ENCODE peak calls at places on chromosomes 4 and X, in ten cellular contexts. F, W, Q, P, X, A, I, O, R and C are unnamed samples.

GRCh38 chrX:2989565-2989964 is 16.8 kb upstream of the ARSH start:
- DNase-seq in F (no peak), W (no peak), Q (no peak), P (no peak), X (no peak), A (no peak), I (no peak), O (no peak), R (no peak), C (no peak)

GRCh38 chr4:176875441-176875930 is 82.8 kb upstream of the VEGFC start:
- DNase-seq in F (no peak), W (no peak), Q (no peak), P (no peak), X (no peak), A (peak; percentile 47), I (no peak), O (no peak), R (no peak), C (no peak)

GRCh38 chrX:56089376-56089775 is 142.8 kb upstream of the KLF8 start:
- DNase-seq in F (no peak), W (no peak), Q (no peak), P (no peak), X (no peak), A (no peak), I (no peak), O (no peak), R (no peak), C (no peak)

GRCh38 chrX:130173190-130173895 is 1.6 kb downstream of the RAB33A start:
- DNase-seq in F (no peak), W (peak; percentile 40), Q (no peak), P (no peak), X (no peak), A (no peak), I (no peak), O (no peak), R (peak; percentile 91), C (no peak)

GRCh38 chr4:136687118-136687517 is 845.2 kb downstream of the PCDH18 start:
- DNase-seq in F (no peak), W (no peak), Q (peak; percentile 4), P (no peak), X (peak; percentile 23), A (peak; percentile 65), I (no peak), O (no peak), R (no peak), C (no peak)

GRCh38 chrX:31227250-31227649 is 155.4 kb upstream of the FTHL17 start:
- DNase-seq in F (no peak), W (no peak), Q (peak; percentile 30), P (no peak), X (no peak), A (no peak), I (no peak), O (no peak), R (peak; percentile 76), C (no peak)

GRCh38 chr4:70746179-70746839 is 24.5 kb downstream of the RUFY3 start:
- DNase-seq in F (no peak), W (no peak), Q (peak; percentile 21), P (peak; percentile 46), X (no peak), A (no peak), I (no peak), O (no peak), R (peak; percentile 70), C (no peak)

GRCh38 chrX:135213200-135213844 is 38.5 kb upstream of the ETDA start:
- DNase-seq in F (no peak), W (no peak), Q (no peak), P (no peak), X (no peak), A (no peak), I (no peak), O (no peak), R (no peak), C (no peak)

GRCh38 chrX:73525928-73526690 is 36.9 kb upstream of the CHIC1 start:
- DNase-seq in F (no peak), W (no peak), Q (no peak), P (no peak), X (peak; percentile 5), A (peak; percentile 48), I (no peak), O (no peak), R (no peak), C (no peak)

GRCh38 chr4:87011340-87012034 is 76.7 kb downstream of the AFF1 start:
- DNase-seq in F (peak; percentile 39), W (no peak), Q (no peak), P (no peak), X (peak; percentile 93), A (no peak), I (peak; percentile 80), O (no peak), R (peak; percentile 89), C (peak; percentile 63)

GRCh38 chr4:146442801-146443200 is 78.9 kb downstream of the SLC10A7 start:
- DNase-seq in F (no peak), W (no peak), Q (no peak), P (no peak), X (no peak), A (no peak), I (peak; percentile 26), O (no peak), R (peak; percentile 75), C (peak; percentile 72)

DNA sequence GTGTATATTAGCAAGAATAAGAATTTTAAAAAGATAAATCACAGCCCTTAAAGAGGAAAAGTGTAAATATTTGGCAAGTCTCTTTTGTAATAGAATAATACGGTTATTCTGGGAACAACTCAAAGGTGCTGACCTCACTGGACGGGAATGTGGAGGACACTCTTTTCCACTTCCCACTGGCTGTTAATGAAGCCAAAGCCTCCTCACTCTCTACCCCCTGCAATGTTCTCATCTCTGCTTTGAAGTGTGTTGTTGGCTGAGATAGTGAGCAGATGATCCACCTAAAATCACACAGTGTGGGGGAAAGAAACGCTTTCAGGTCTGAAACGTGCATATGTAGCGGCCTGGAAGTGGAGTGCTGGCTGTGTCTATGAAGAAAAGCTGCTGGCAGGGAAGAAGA is 49.1 kb downstream of the SEL1L3 start:
- DNase-seq in F (no peak), W (no peak), Q (peak; percentile 23), P (peak; percentile 64), X (peak; percentile 90), A (peak; percentile 62), I (peak; percentile 6), O (peak; percentile 27), R (peak; percentile 75), C (peak; percentile 48)
- H3K4me1 ChIP-seq in F (peaks cover 3% of the 10 kb centered on the region), W (no peaks in the 10 kb centered on the region), Q (peaks cover 26% of the 10 kb centered on the region), P (no peaks in the 10 kb centered on the region), X (peaks cover 2% of the 10 kb centered on the region), A (no peaks in the 10 kb centered on the region), I (peaks cover 18% of the 10 kb centered on the region), O (peaks cover 14% of the 10 kb centered on the region), R (peaks cover 34% of the 10 kb centered on the region), C (peaks cover 19% of the 10 kb centered on the region)

GRCh38 chr4:47716017-47716416 is 121.8 kb downstream of the CORIN start:
- DNase-seq in F (no peak), W (no peak), Q (no peak), P (no peak), X (no peak), A (no peak), I (no peak), O (no peak), R (no peak), C (no peak)
- H3K4me1 ChIP-seq in F (no peaks in the 10 kb centered on the region), W (no peaks in the 10 kb centered on the region), Q (peaks cover 5% of the 10 kb centered on the region), P (peaks cover 7% of the 10 kb centered on the region), X (peaks cover 3% of the 10 kb centered on the region), A (peaks cover 6% of the 10 kb centered on the region), I (no peaks in the 10 kb centered on the region), O (peaks cover 10% of the 10 kb centered on the region), R (no peaks in the 10 kb centered on the region), C (no peaks in the 10 kb centered on the region)

DNA sequence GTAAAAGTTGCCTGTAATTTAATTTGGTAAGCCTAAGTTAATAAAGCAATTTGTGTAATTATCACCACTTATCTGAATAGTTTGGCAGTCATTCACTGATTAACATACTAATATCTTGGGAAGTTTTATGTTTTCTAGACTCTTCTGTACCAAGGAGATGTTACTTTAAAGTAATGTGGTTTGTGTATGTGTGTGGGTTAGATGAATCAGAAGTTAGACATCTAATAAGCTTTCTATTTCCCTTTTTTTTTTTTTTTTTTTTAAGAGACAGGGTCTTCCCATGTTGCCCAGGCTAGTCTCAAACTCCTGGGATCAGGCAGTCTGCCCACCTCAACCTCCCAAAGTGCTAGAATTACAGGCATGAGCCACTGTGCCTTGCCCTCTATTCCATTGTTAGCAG is 5.3 kb downstream of the SLAIN2 start:
- DNase-seq in F (no peak), W (no peak), Q (no peak), P (no peak), X (no peak), A (no peak), I (peak; percentile 25), O (no peak), R (peak; percentile 51), C (no peak)
- H3K4me1 ChIP-seq in F (peaks cover 12% of the 10 kb centered on the region), W (peaks cover 22% of the 10 kb centered on the region), Q (peaks cover 23% of the 10 kb centered on the region), P (peaks cover 14% of the 10 kb centered on the region), X (no peaks in the 10 kb centered on the region), A (peaks cover 4% of the 10 kb centered on the region), I (peaks cover 39% of the 10 kb centered on the region), O (peaks cover 17% of the 10 kb centered on the region), R (peaks cover 6% of the 10 kb centered on the region), C (peaks cover 24% of the 10 kb centered on the region)

GRCh38 chrX:72169008-72169728 is 12.4 kb upstream of the PIN4 start:
- DNase-seq in F (no peak), W (no peak), Q (no peak), P (no peak), X (no peak), A (no peak), I (no peak), O (no peak), R (no peak), C (no peak)
- H3K4me1 ChIP-seq in F (no peaks in the 10 kb centered on the region), W (no peaks in the 10 kb centered on the region), Q (no peaks in the 10 kb centered on the region), P (no peaks in the 10 kb centered on the region), X (no peaks in the 10 kb centered on the region), A (no peaks in the 10 kb centered on the region), I (no peaks in the 10 kb centered on the region), O (no peaks in the 10 kb centered on the region), R (no peaks in the 10 kb centered on the region), C (no peaks in the 10 kb centered on the region)

GRCh38 chr4:7810792-7811535 is 128.7 kb downstream of the AFAP1 start:
- DNase-seq in F (no peak), W (no peak), Q (no peak), P (no peak), X (no peak), A (no peak), I (no peak), O (no peak), R (no peak), C (no peak)
- H3K4me1 ChIP-seq in F (peaks cover under 1% of the 10 kb centered on the region), W (no peaks in the 10 kb centered on the region), Q (peaks cover 20% of the 10 kb centered on the region), P (no peaks in the 10 kb centered on the region), X (no peaks in the 10 kb centered on the region), A (peaks cover 6% of the 10 kb centered on the region), I (peaks cover 22% of the 10 kb centered on the region), O (peaks cover 10% of the 10 kb centered on the region), R (peaks cover 49% of the 10 kb centered on the region), C (peaks cover 3% of the 10 kb centered on the region)

DNA sequence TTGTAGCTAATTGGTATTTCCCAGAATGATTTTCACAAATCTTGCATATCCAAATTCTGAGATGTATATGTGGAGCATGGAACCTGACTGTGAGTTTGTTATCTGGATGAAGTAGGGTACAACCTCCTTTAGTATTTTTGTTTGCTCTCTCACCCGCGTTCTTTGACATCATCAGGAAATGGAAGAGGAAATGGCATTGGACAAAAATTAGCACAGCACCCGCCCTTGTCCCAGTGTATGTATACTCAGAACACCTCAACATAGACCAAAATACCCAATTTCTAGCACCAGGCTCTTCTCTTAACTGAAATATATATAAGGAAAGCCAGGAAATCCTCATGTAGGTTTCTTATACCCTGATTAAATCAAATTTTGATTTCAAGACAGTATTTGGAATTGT is 6.9 kb upstream of the PGRMC2 start:
- DNase-seq in F (no peak), W (no peak), Q (no peak), P (no peak), X (no peak), A (no peak), I (no peak), O (no peak), R (no peak), C (no peak)
- H3K4me1 ChIP-seq in F (no peaks in the 10 kb centered on the region), W (peaks cover 2% of the 10 kb centered on the region), Q (peaks cover 21% of the 10 kb centered on the region), P (no peaks in the 10 kb centered on the region), X (no peaks in the 10 kb centered on the region), A (peaks cover 7% of the 10 kb centered on the region), I (no peaks in the 10 kb centered on the region), O (no peaks in the 10 kb centered on the region), R (no peaks in the 10 kb centered on the region), C (no peaks in the 10 kb centered on the region)